ENCODE peak calls at places on chromosomes 11 and 22, in seven cellular contexts. X, P, Z, W, H, M and N are unnamed samples.

GRCh38 chr11:134360050-134360835 is 28.5 kb downstream of the GLB1L2 start:
- DNase-seq in X (peak; percentile 51), P (peak; percentile 27), Z (no peak), W (peak; percentile 91), H (peak; percentile 98), M (peak; percentile 77), N (no peak)

GRCh38 chr11:77557553-77557952 is 32.2 kb upstream of the AQP11 start:
- DNase-seq in X (no peak), P (peak; percentile 62), Z (no peak), W (no peak), H (peak; percentile 31), M (no peak), N (no peak)

GRCh38 chr11:28228196-28228595 is 120.0 kb downstream of the METTL15 start:
- DNase-seq in X (no peak), P (no peak), Z (no peak), W (no peak), H (no peak), M (no peak), N (no peak)

GRCh38 chr22:19085233-19086043 is 36.8 kb downstream of the DGCR2 start:
- DNase-seq in X (no peak), P (peak; percentile 28), Z (peak; percentile 43), W (peak; percentile 66), H (peak; percentile 9), M (no peak), N (peak; percentile 29)

GRCh38 chr11:69245491-69246345 is 48.2 kb upstream of the MYEOV start:
- DNase-seq in X (no peak), P (no peak), Z (no peak), W (no peak), H (no peak), M (no peak), N (no peak)

GRCh38 chr11:1415631-1416030 is 25.9 kb downstream of the BRSK2 start:
- DNase-seq in X (no peak), P (no peak), Z (no peak), W (no peak), H (no peak), M (no peak), N (no peak)

GRCh38 chr11:121321614-121322243 is 29.2 kb downstream of the SC5D start:
- DNase-seq in X (no peak), P (no peak), Z (no peak), W (peak; percentile 19), H (no peak), M (peak; percentile 12), N (no peak)

GRCh38 chr11:110675548-110675947 is 36.7 kb downstream of the ARHGAP20 start:
- DNase-seq in X (no peak), P (no peak), Z (no peak), W (no peak), H (no peak), M (no peak), N (no peak)

GRCh38 chr22:25511725-25512124 is 52.8 kb upstream of the GRK3 start:
- DNase-seq in X (no peak), P (no peak), Z (no peak), W (no peak), H (no peak), M (no peak), N (no peak)

GRCh38 chr11:132047167-132047566 is 676.8 kb downstream of the NTM start:
- DNase-seq in X (no peak), P (no peak), Z (no peak), W (no peak), H (no peak), M (no peak), N (no peak)